ENCODE peak calls at places on chromosome 15, in nine cellular contexts. D is posterior vena cava; Z is GM19239; N is HTR-8/SVneo; Y is WTC11; X is activated CD8-positive, alpha-beta memory T cell treated with anti-CD3 and anti-CD28 coated beads for 48 hours; K is CD8-positive, alpha-beta memory T cell; G is stimulated activated CD4-positive, alpha-beta T cell treated with anti-CD3 and anti-CD28 coated beads, Interleukin-15, amount 100 ng/mL, for 24 hours; P is astrocyte of the spinal cord. I is an unnamed sample.

GRCh38 chr15:66830358-66830757 is 128.3 kb downstream of the SMAD6 start:
- DNase-seq in D (no peak), Z (no peak), N (peak; percentile 57), Y (no peak), X (no peak), K (no peak), G (no peak), P (peak; percentile 58), I (no peak)

GRCh38 chr15:27530994-27531393 is 560.0 kb downstream of the GABRG3 start:
- DNase-seq in D (no peak), Z (no peak), N (no peak), Y (no peak), X (no peak), K (no peak), G (no peak), P (no peak), I (no peak)

GRCh38 chr15:99702895-99703602 is 30.2 kb downstream of the LYSMD4 start:
- DNase-seq in D (no peak), Z (no peak), N (no peak), Y (no peak), X (no peak), K (no peak), G (no peak), P (no peak), I (no peak)

GRCh38 chr15:36778516-36778915 is 199.1 kb downstream of the CDIN1 start:
- DNase-seq in D (no peak), Z (no peak), N (no peak), Y (no peak), X (no peak), K (no peak), G (no peak), P (peak; percentile 22), I (no peak)

GRCh38 chr15:56815247-56815646 is 81.9 kb upstream of the ZNF280D start:
- DNase-seq in D (no peak), Z (no peak), N (no peak), Y (no peak), X (no peak), K (no peak), G (no peak), P (no peak), I (no peak)

GRCh38 chr15:39543651-39544050 is 37.2 kb upstream of the THBS1 start:
- DNase-seq in D (no peak), Z (no peak), N (no peak), Y (peak; percentile 53), X (no peak), K (no peak), G (no peak), P (no peak), I (no peak)

GRCh38 chr15:39300451-39301153 is 280.3 kb upstream of the THBS1 start:
- DNase-seq in D (no peak), Z (no peak), N (peak; percentile 36), Y (no peak), X (no peak), K (no peak), G (no peak), P (peak; percentile 62), I (no peak)

GRCh38 chr15:90000175-90000923 is 775 bp upstream of the ZNF710 start:
- DNase-seq in D (peak; percentile 84), Z (peak; percentile 68), N (no peak), Y (peak; percentile 32), X (no peak), K (no peak), G (peak; percentile 23), P (peak; percentile 32), I (no peak)

GRCh38 chr15:40598126-40598525 is 4.1 kb downstream of the KNL1 start:
- DNase-seq in D (no peak), Z (no peak), N (no peak), Y (no peak), X (no peak), K (no peak), G (no peak), P (no peak), I (no peak)

GRCh38 chr15:32096867-32097266 is 66.6 kb downstream of the CHRNA7 start:
- DNase-seq in D (no peak), Z (no peak), N (no peak), Y (no peak), X (no peak), K (no peak), G (no peak), P (no peak), I (no peak)

GRCh38 chr15:89566141-89566540 is 9.1 kb upstream of the TICRR start:
- DNase-seq in D (no peak), Z (no peak), N (no peak), Y (no peak), X (no peak), K (no peak), G (no peak), P (no peak), I (no peak)

GRCh38 chr15:76330281-76330680 is 6.3 kb upstream of the ISL2 start:
- DNase-seq in D (no peak), Z (no peak), N (no peak), Y (peak; percentile 66), X (no peak), K (no peak), G (no peak), P (peak; percentile 49), I (no peak)

GRCh38 chr15:52528465-52529288 is at the start of gene MYO5A:
- DNase-seq in D (peak; percentile 93), Z (peak; percentile 81), N (peak; percentile 61), Y (peak; percentile 78), X (peak; percentile 57), K (peak; percentile 82), G (peak; percentile 86), P (peak; percentile 74), I (peak; percentile 89)

GRCh38 chr15:40345867-40346578 is 4.8 kb upstream of the PHGR1 start:
- DNase-seq in D (no peak), Z (no peak), N (no peak), Y (no peak), X (no peak), K (no peak), G (no peak), P (no peak), I (no peak)

GRCh38 chr15:52251144-52251860 is 44.3 kb downstream of the MYO5C start:
- DNase-seq in D (no peak), Z (no peak), N (no peak), Y (no peak), X (no peak), K (no peak), G (no peak), P (no peak), I (no peak)

GRCh38 chr15:40412095-40412759 is 6.6 kb downstream of the IVD start:
- DNase-seq in D (peak; percentile 38), Z (no peak), N (no peak), Y (no peak), X (no peak), K (no peak), G (no peak), P (no peak), I (no peak)

GRCh38 chr15:40243126-40243810 is 4.4 kb downstream of the PAK6 start:
- DNase-seq in D (no peak), Z (no peak), N (no peak), Y (no peak), X (no peak), K (no peak), G (no peak), P (no peak), I (no peak)

GRCh38 chr15:39777497-39777896 is 5.1 kb downstream of the FSIP1 start:
- DNase-seq in D (no peak), Z (no peak), N (no peak), Y (no peak), X (no peak), K (no peak), G (no peak), P (no peak), I (no peak)

GRCh38 chr15:49235446-49236207 is 65.6 kb downstream of the GALK2 start:
- DNase-seq in D (no peak), Z (peak; percentile 18), N (peak; percentile 41), Y (peak; percentile 62), X (no peak), K (peak; percentile 16), G (peak; percentile 33), P (peak; percentile 91), I (no peak)

GRCh38 chr15:32677238-32677750 is 35.8 kb downstream of the SCG5 start:
- DNase-seq in D (no peak), Z (no peak), N (no peak), Y (no peak), X (no peak), K (no peak), G (no peak), P (no peak), I (no peak)

GRCh38 chr15:53787349-53787748 is 27.9 kb upstream of the WDR72 start:
- DNase-seq in D (no peak), Z (no peak), N (no peak), Y (no peak), X (no peak), K (no peak), G (no peak), P (no peak), I (no peak)

GRCh38 chr15:60479711-60480110 is 769 bp upstream of the ICE2 start:
- DNase-seq in D (no peak), Z (no peak), N (no peak), Y (no peak), X (no peak), K (no peak), G (no peak), P (peak; percentile 12), I (no peak)